ENCODE peak calls at places on chromosomes 2 and 18, in ten cellular contexts. One of them, this sample, is unnamed.

GRCh38 chr2:33184026-33184425 is 237.3 kb downstream of the LTBP1 start:
- DNase-seq in SK-N-SH: no peak
- DNase-seq in tibial artery: no peak
- DNase-seq in T-cell: no peak
- DNase-seq in neural crest cell: no peak
- DNase-seq in NCI-H1436: no peak
- DNase-seq in GM20000: no peak
- DNase-seq in KBM-7: no peak
- DNase-seq in dermis blood vessel endothelial cell: no peak
- DNase-seq in RKO: no peak
- DNase-seq in this sample: no peak

GRCh38 chr2:88059979-88060906 is 4.7 kb upstream of the KRCC1 start:
- DNase-seq in SK-N-SH: peak; percentile 71
- DNase-seq in neural crest cell: no peak
- DNase-seq in tibial artery: no peak
- DNase-seq in NCI-H1436: peak; percentile 42
- DNase-seq in RKO: peak; percentile 73
- DNase-seq in GM20000: peak; percentile 80
- DNase-seq in T-cell: no peak
- DNase-seq in dermis blood vessel endothelial cell: peak; percentile 57
- DNase-seq in KBM-7: peak; percentile 48
- DNase-seq in this sample: no peak

GRCh38 chr18:68244786-68245185 is 470.1 kb downstream of the TMX3 start:
- DNase-seq in tibial artery: no peak
- DNase-seq in RKO: no peak
- DNase-seq in NCI-H1436: no peak
- DNase-seq in SK-N-SH: no peak
- DNase-seq in GM20000: no peak
- DNase-seq in dermis blood vessel endothelial cell: no peak
- DNase-seq in T-cell: no peak
- DNase-seq in KBM-7: no peak
- DNase-seq in neural crest cell: no peak
- DNase-seq in this sample: no peak

GRCh38 chr18:32714571-32715148 is 58.2 kb downstream of the KLHL14 start:
- DNase-seq in GM20000: peak; percentile 48
- DNase-seq in dermis blood vessel endothelial cell: peak; percentile 87
- DNase-seq in RKO: peak; percentile 76
- DNase-seq in SK-N-SH: peak; percentile 47
- DNase-seq in NCI-H1436: peak; percentile 67
- DNase-seq in KBM-7: peak; percentile 86
- DNase-seq in T-cell: peak; percentile 1
- DNase-seq in neural crest cell: peak; percentile 47
- DNase-seq in tibial artery: no peak
- DNase-seq in this sample: no peak

GRCh38 chr2:30232027-30232800 is 880 bp downstream of the LBH start:
- DNase-seq in dermis blood vessel endothelial cell: peak; percentile 35
- DNase-seq in T-cell: peak; percentile 79
- DNase-seq in GM20000: peak; percentile 85
- DNase-seq in RKO: no peak
- DNase-seq in KBM-7: peak; percentile 73
- DNase-seq in SK-N-SH: peak; percentile 89
- DNase-seq in tibial artery: peak; percentile 79
- DNase-seq in NCI-H1436: peak; percentile 88
- DNase-seq in neural crest cell: peak; percentile 44
- DNase-seq in this sample: peak; percentile 86

GRCh38 chr2:231523451-231524266 is 6.6 kb downstream of the NMUR1 start:
- DNase-seq in GM20000: no peak
- DNase-seq in T-cell: no peak
- DNase-seq in KBM-7: peak; percentile 67
- DNase-seq in dermis blood vessel endothelial cell: no peak
- DNase-seq in RKO: no peak
- DNase-seq in NCI-H1436: no peak
- DNase-seq in tibial artery: peak; percentile 48
- DNase-seq in SK-N-SH: no peak
- DNase-seq in neural crest cell: no peak
- DNase-seq in this sample: peak; percentile 30

GRCh38 chr2:26251893-26252292 is 7.2 kb downstream of the HADHB start:
- DNase-seq in GM20000: no peak
- DNase-seq in KBM-7: no peak
- DNase-seq in neural crest cell: no peak
- DNase-seq in NCI-H1436: no peak
- DNase-seq in dermis blood vessel endothelial cell: no peak
- DNase-seq in SK-N-SH: no peak
- DNase-seq in T-cell: no peak
- DNase-seq in tibial artery: no peak
- DNase-seq in RKO: no peak
- DNase-seq in this sample: no peak

GRCh38 chr2:214902273-214902672 is 92.8 kb upstream of the BARD1 start:
- DNase-seq in KBM-7: no peak
- DNase-seq in SK-N-SH: peak; percentile 49
- DNase-seq in dermis blood vessel endothelial cell: no peak
- DNase-seq in neural crest cell: no peak
- DNase-seq in GM20000: no peak
- DNase-seq in RKO: no peak
- DNase-seq in tibial artery: no peak
- DNase-seq in NCI-H1436: no peak
- DNase-seq in T-cell: no peak
- DNase-seq in this sample: no peak

GRCh38 chr2:10774394-10774793 is 38.2 kb downstream of the PDIA6 start:
- DNase-seq in dermis blood vessel endothelial cell: no peak
- DNase-seq in T-cell: no peak
- DNase-seq in SK-N-SH: peak; percentile 59
- DNase-seq in NCI-H1436: no peak
- DNase-seq in GM20000: no peak
- DNase-seq in neural crest cell: no peak
- DNase-seq in KBM-7: no peak
- DNase-seq in tibial artery: peak; percentile 41
- DNase-seq in RKO: no peak
- DNase-seq in this sample: peak; percentile 57

GRCh38 chr2:218323526-218324472 is 31.5 kb upstream of the TMBIM1 start:
- DNase-seq in RKO: peak; percentile 15
- DNase-seq in NCI-H1436: no peak
- DNase-seq in GM20000: no peak
- DNase-seq in neural crest cell: peak; percentile 15
- DNase-seq in KBM-7: peak; percentile 80
- DNase-seq in T-cell: no peak
- DNase-seq in dermis blood vessel endothelial cell: peak; percentile 62
- DNase-seq in tibial artery: no peak
- DNase-seq in SK-N-SH: no peak
- DNase-seq in this sample: no peak

GRCh38 chr18:51044928-51045587 is 15.0 kb downstream of the SMAD4 start:
- DNase-seq in SK-N-SH: no peak
- DNase-seq in T-cell: no peak
- DNase-seq in RKO: no peak
- DNase-seq in dermis blood vessel endothelial cell: no peak
- DNase-seq in tibial artery: no peak
- DNase-seq in NCI-H1436: no peak
- DNase-seq in GM20000: no peak
- DNase-seq in KBM-7: no peak
- DNase-seq in neural crest cell: no peak
- DNase-seq in this sample: no peak

GRCh38 chr2:236871500-236872001 is 214.1 kb upstream of the COPS8 start:
- DNase-seq in RKO: peak; percentile 88
- DNase-seq in neural crest cell: no peak
- DNase-seq in KBM-7: peak; percentile 47
- DNase-seq in T-cell: no peak
- DNase-seq in SK-N-SH: no peak
- DNase-seq in NCI-H1436: no peak
- DNase-seq in GM20000: no peak
- DNase-seq in dermis blood vessel endothelial cell: peak; percentile 94
- DNase-seq in tibial artery: peak; percentile 81
- DNase-seq in this sample: peak; percentile 69

GRCh38 chr2:237073552-237073951 is 12.1 kb upstream of the COPS8 start:
- DNase-seq in dermis blood vessel endothelial cell: peak; percentile 76
- DNase-seq in GM20000: no peak
- DNase-seq in KBM-7: no peak
- DNase-seq in tibial artery: no peak
- DNase-seq in SK-N-SH: no peak
- DNase-seq in NCI-H1436: no peak
- DNase-seq in neural crest cell: no peak
- DNase-seq in RKO: no peak
- DNase-seq in T-cell: no peak
- DNase-seq in this sample: no peak

GRCh38 chr2:44136186-44136585 is 32.5 kb upstream of the PPM1B start:
- DNase-seq in RKO: no peak
- DNase-seq in T-cell: no peak
- DNase-seq in KBM-7: no peak
- DNase-seq in GM20000: no peak
- DNase-seq in dermis blood vessel endothelial cell: no peak
- DNase-seq in tibial artery: no peak
- DNase-seq in NCI-H1436: no peak
- DNase-seq in SK-N-SH: no peak
- DNase-seq in neural crest cell: no peak
- DNase-seq in this sample: no peak

GRCh38 chr18:57807336-57808117 is 4.4 kb upstream of the ATP8B1 start:
- DNase-seq in SK-N-SH: no peak
- DNase-seq in RKO: no peak
- DNase-seq in GM20000: no peak
- DNase-seq in tibial artery: no peak
- DNase-seq in T-cell: no peak
- DNase-seq in dermis blood vessel endothelial cell: peak; percentile 74
- DNase-seq in KBM-7: no peak
- DNase-seq in neural crest cell: no peak
- DNase-seq in NCI-H1436: no peak
- DNase-seq in this sample: no peak

GRCh38 chr2:85706604-85707296 is 12.6 kb downstream of the GNLY start:
- DNase-seq in neural crest cell: no peak
- DNase-seq in KBM-7: peak; percentile 35
- DNase-seq in GM20000: no peak
- DNase-seq in T-cell: no peak
- DNase-seq in dermis blood vessel endothelial cell: no peak
- DNase-seq in tibial artery: peak; percentile 77
- DNase-seq in SK-N-SH: no peak
- DNase-seq in NCI-H1436: no peak
- DNase-seq in RKO: no peak
- DNase-seq in this sample: no peak

GRCh38 chr2:138071720-138072719 is 107.7 kb downstream of the HNMT start:
- DNase-seq in RKO: no peak
- DNase-seq in KBM-7: no peak
- DNase-seq in T-cell: no peak
- DNase-seq in dermis blood vessel endothelial cell: no peak
- DNase-seq in neural crest cell: no peak
- DNase-seq in tibial artery: no peak
- DNase-seq in NCI-H1436: peak; percentile 77
- DNase-seq in SK-N-SH: no peak
- DNase-seq in GM20000: no peak
- DNase-seq in this sample: no peak

GRCh38 chr2:27915191-27915590 is 24.7 kb downstream of the BABAM2 start:
- DNase-seq in tibial artery: no peak
- DNase-seq in dermis blood vessel endothelial cell: no peak
- DNase-seq in RKO: no peak
- DNase-seq in T-cell: no peak
- DNase-seq in KBM-7: no peak
- DNase-seq in NCI-H1436: no peak
- DNase-seq in GM20000: no peak
- DNase-seq in SK-N-SH: no peak
- DNase-seq in neural crest cell: no peak
- DNase-seq in this sample: no peak

GRCh38 chr2:128661955-128662564 is 343.4 kb upstream of the HS6ST1 start:
- DNase-seq in T-cell: no peak
- DNase-seq in NCI-H1436: no peak
- DNase-seq in SK-N-SH: no peak
- DNase-seq in KBM-7: no peak
- DNase-seq in neural crest cell: no peak
- DNase-seq in GM20000: no peak
- DNase-seq in dermis blood vessel endothelial cell: no peak
- DNase-seq in tibial artery: no peak
- DNase-seq in RKO: no peak
- DNase-seq in this sample: no peak

GRCh38 chr2:11416931-11417330 is 49.0 kb downstream of the E2F6 start:
- DNase-seq in KBM-7: no peak
- DNase-seq in RKO: no peak
- DNase-seq in tibial artery: no peak
- DNase-seq in T-cell: no peak
- DNase-seq in NCI-H1436: no peak
- DNase-seq in dermis blood vessel endothelial cell: no peak
- DNase-seq in neural crest cell: no peak
- DNase-seq in GM20000: no peak
- DNase-seq in SK-N-SH: no peak
- DNase-seq in this sample: no peak

GRCh38 chr2:180829261-180829660 is 151.1 kb upstream of the UBE2E3 start:
- DNase-seq in tibial artery: no peak
- DNase-seq in NCI-H1436: no peak
- DNase-seq in neural crest cell: no peak
- DNase-seq in KBM-7: no peak
- DNase-seq in SK-N-SH: no peak
- DNase-seq in T-cell: no peak
- DNase-seq in GM20000: no peak
- DNase-seq in RKO: no peak
- DNase-seq in dermis blood vessel endothelial cell: no peak
- DNase-seq in this sample: no peak

GRCh38 chr18:78603584-78603983 is 376.0 kb upstream of the SALL3 start:
- DNase-seq in SK-N-SH: no peak
- DNase-seq in GM20000: no peak
- DNase-seq in NCI-H1436: no peak
- DNase-seq in neural crest cell: no peak
- DNase-seq in tibial artery: no peak
- DNase-seq in dermis blood vessel endothelial cell: no peak
- DNase-seq in T-cell: no peak
- DNase-seq in KBM-7: no peak
- DNase-seq in RKO: no peak
- DNase-seq in this sample: no peak

GRCh38 chr2:26840937-26841610 is 6.9 kb upstream of the DPYSL5 start:
- DNase-seq in SK-N-SH: peak; percentile 54
- DNase-seq in T-cell: no peak
- DNase-seq in KBM-7: peak; percentile 48
- DNase-seq in tibial artery: no peak
- DNase-seq in dermis blood vessel endothelial cell: no peak
- DNase-seq in neural crest cell: no peak
- DNase-seq in NCI-H1436: peak; percentile 18
- DNase-seq in RKO: peak; percentile 12
- DNase-seq in GM20000: no peak
- DNase-seq in this sample: no peak

GRCh38 chr2:237198144-237198900 is 112.6 kb downstream of the COPS8 start:
- DNase-seq in neural crest cell: no peak
- DNase-seq in T-cell: no peak
- DNase-seq in RKO: no peak
- DNase-seq in GM20000: no peak
- DNase-seq in SK-N-SH: no peak
- DNase-seq in NCI-H1436: no peak
- DNase-seq in KBM-7: no peak
- DNase-seq in tibial artery: no peak
- DNase-seq in dermis blood vessel endothelial cell: no peak
- DNase-seq in this sample: no peak

GRCh38 chr2:54954705-54955357 is 95.4 kb downstream of the RTN4 start:
- DNase-seq in RKO: no peak
- DNase-seq in SK-N-SH: peak; percentile 36
- DNase-seq in tibial artery: no peak
- DNase-seq in dermis blood vessel endothelial cell: no peak
- DNase-seq in KBM-7: no peak
- DNase-seq in NCI-H1436: no peak
- DNase-seq in GM20000: no peak
- DNase-seq in neural crest cell: no peak
- DNase-seq in T-cell: no peak
- DNase-seq in this sample: no peak

GRCh38 chr18:14970027-14970426 is 222.1 kb downstream of the ANKRD30B start:
- DNase-seq in SK-N-SH: no peak
- DNase-seq in dermis blood vessel endothelial cell: peak; percentile 24
- DNase-seq in T-cell: no peak
- DNase-seq in NCI-H1436: no peak
- DNase-seq in RKO: peak; percentile 5
- DNase-seq in neural crest cell: no peak
- DNase-seq in KBM-7: no peak
- DNase-seq in tibial artery: no peak
- DNase-seq in GM20000: no peak
- DNase-seq in this sample: no peak

GRCh38 chr2:43576983-43577892 is 18.6 kb downstream of the THADA start:
- DNase-seq in neural crest cell: no peak
- DNase-seq in NCI-H1436: peak; percentile 17
- DNase-seq in SK-N-SH: peak; percentile 49
- DNase-seq in dermis blood vessel endothelial cell: peak; percentile 76
- DNase-seq in KBM-7: peak; percentile 42
- DNase-seq in RKO: peak; percentile 87
- DNase-seq in tibial artery: no peak
- DNase-seq in T-cell: peak; percentile 25
- DNase-seq in GM20000: peak; percentile 33
- DNase-seq in this sample: peak; percentile 51

GRCh38 chr2:205593891-205594290 is 88.4 kb upstream of the NRP2 start:
- DNase-seq in KBM-7: no peak
- DNase-seq in RKO: no peak
- DNase-seq in NCI-H1436: no peak
- DNase-seq in neural crest cell: no peak
- DNase-seq in dermis blood vessel endothelial cell: no peak
- DNase-seq in T-cell: no peak
- DNase-seq in SK-N-SH: no peak
- DNase-seq in GM20000: no peak
- DNase-seq in tibial artery: no peak
- DNase-seq in this sample: no peak